ENCODE peak calls at places on chromosomes 6 and 20, in nine cellular contexts. Q is WERI-Rb-1; Y is sigmoid colon; F is MM.1S; T is psoas muscle; R is cardiac muscle cell; L is CD4-positive, alpha-beta memory T cell; G is body of pancreas; N is mammary epithelial cell. K is an unnamed sample.

GRCh38 chr20:64240243-64241015 is 15.1 kb upstream of the PCMTD2 start:
- DNase-seq in Q (no peak), Y (peak; percentile 56), F (no peak), T (no peak), R (no peak), L (no peak), G (no peak), N (no peak), K (no peak)

GRCh38 chr6:154161689-154162088 is 122.6 kb downstream of the OPRM1 start:
- DNase-seq in Q (no peak), Y (no peak), F (peak; percentile 40), T (no peak), R (no peak), L (no peak), G (no peak), N (no peak), K (no peak)

GRCh38 chr20:55561259-55561658 is 444.1 kb downstream of the CBLN4 start:
- DNase-seq in Q (no peak), Y (no peak), F (no peak), T (no peak), R (no peak), L (no peak), G (no peak), N (peak; percentile 79), K (no peak)

GRCh38 chr6:54135665-54136370 is 24.6 kb downstream of the MLIP start:
- DNase-seq in Q (no peak), Y (no peak), F (no peak), T (no peak), R (no peak), L (no peak), G (peak; percentile 48), N (peak; percentile 6), K (no peak)

GRCh38 chr6:5499644-5500306 is 238.5 kb downstream of the FARS2 start:
- DNase-seq in Q (no peak), Y (no peak), F (no peak), T (no peak), R (no peak), L (no peak), G (no peak), N (peak; percentile 62), K (no peak)

GRCh38 chr6:138310294-138310693 is 67.4 kb upstream of the SMIM28 start:
- DNase-seq in Q (no peak), Y (no peak), F (no peak), T (no peak), R (peak; percentile 17), L (no peak), G (no peak), N (no peak), K (no peak)

GRCh38 chr6:67629268-67629667 is 1005.8 kb upstream of the ADGRB3 start:
- DNase-seq in Q (no peak), Y (no peak), F (no peak), T (no peak), R (no peak), L (no peak), G (no peak), N (no peak), K (no peak)

GRCh38 chr6:39484276-39484675 is 161.8 kb upstream of the KCNK16 start:
- DNase-seq in Q (no peak), Y (no peak), F (no peak), T (no peak), R (no peak), L (no peak), G (no peak), N (no peak), K (no peak)

GRCh38 chr6:148835920-148836441 is 89.2 kb downstream of the UST start:
- DNase-seq in Q (no peak), Y (no peak), F (no peak), T (no peak), R (no peak), L (peak; percentile 11), G (no peak), N (no peak), K (no peak)

GRCh38 chr6:137013738-137014602 is 30.8 kb downstream of the IL20RA start:
- DNase-seq in Q (peak; percentile 20), Y (no peak), F (peak; percentile 34), T (no peak), R (peak; percentile 54), L (no peak), G (peak; percentile 33), N (peak; percentile 71), K (no peak)

GRCh38 chr6:127550403-127550802 is 26.6 kb upstream of the C6orf58 start:
- DNase-seq in Q (no peak), Y (no peak), F (no peak), T (no peak), R (no peak), L (no peak), G (no peak), N (peak; percentile 47), K (no peak)

GRCh38 chr6:129215246-129215645 is 332.3 kb downstream of the LAMA2 start:
- DNase-seq in Q (no peak), Y (no peak), F (no peak), T (no peak), R (no peak), L (no peak), G (no peak), N (no peak), K (no peak)

GRCh38 chr6:143247586-143247985 is 186.9 kb downstream of the AIG1 start:
- DNase-seq in Q (no peak), Y (no peak), F (no peak), T (no peak), R (no peak), L (no peak), G (no peak), N (no peak), K (no peak)

GRCh38 chr6:1611572-1612385 is 2.1 kb downstream of the FOXC1 start:
- DNase-seq in Q (no peak), Y (no peak), F (no peak), T (no peak), R (no peak), L (no peak), G (no peak), N (peak; percentile 47), K (peak; percentile 70)

GRCh38 chr6:82840571-82840970 is 225.1 kb downstream of the UBE3D start:
- DNase-seq in Q (no peak), Y (no peak), F (no peak), T (no peak), R (no peak), L (no peak), G (no peak), N (no peak), K (no peak)

GRCh38 chr6:84854801-84855400 is 90.5 kb upstream of the TBX18 start:
- DNase-seq in Q (no peak), Y (no peak), F (no peak), T (no peak), R (no peak), L (no peak), G (no peak), N (no peak), K (no peak)

GRCh38 chr20:43415661-43416430 is 41.9 kb upstream of the SRSF6 start:
- DNase-seq in Q (no peak), Y (no peak), F (no peak), T (no peak), R (no peak), L (no peak), G (no peak), N (no peak), K (no peak)

GRCh38 chr6:137451926-137452325 is 42.3 kb downstream of the OLIG3 start:
- DNase-seq in Q (no peak), Y (no peak), F (no peak), T (no peak), R (no peak), L (no peak), G (no peak), N (no peak), K (no peak)

GRCh38 chr6:154123567-154123966 is 84.5 kb downstream of the OPRM1 start:
- DNase-seq in Q (no peak), Y (no peak), F (no peak), T (no peak), R (no peak), L (no peak), G (no peak), N (no peak), K (no peak)

GRCh38 chr20:36440370-36441026 is 100.8 kb upstream of the MYL9 start:
- DNase-seq in Q (no peak), Y (no peak), F (no peak), T (no peak), R (no peak), L (no peak), G (no peak), N (no peak), K (no peak)

GRCh38 chr20:35311409-35311808 is 19.2 kb upstream of the FAM83C start:
- DNase-seq in Q (no peak), Y (no peak), F (no peak), T (no peak), R (no peak), L (no peak), G (no peak), N (peak; percentile 88), K (peak; percentile 49)

DNA sequence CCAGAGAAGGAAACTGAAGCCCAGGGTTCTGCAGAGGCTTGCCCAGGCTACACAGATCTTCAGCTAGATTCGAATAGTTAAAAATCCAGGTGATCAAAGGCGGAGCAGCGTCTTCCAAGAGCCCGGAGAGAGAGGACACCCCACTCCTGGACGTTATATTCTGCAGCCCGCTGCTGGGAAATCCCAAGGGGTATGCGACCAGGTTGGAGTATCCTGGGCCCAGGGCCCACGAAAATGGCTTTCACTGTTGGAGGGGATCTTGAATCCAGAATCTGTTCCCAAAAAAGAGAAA is 44.9 kb upstream of the HLA-E start:
- DNase-seq in Q (no peak), Y (no peak), F (no peak), T (no peak), R (no peak), L (no peak), G (no peak), N (no peak), K (no peak)
- H3K27me3 ChIP-seq in Q (peaks cover 100% of the 10 kb centered on the region), Y (peaks cover 51% of the 10 kb centered on the region), F (peaks cover 100% of the 10 kb centered on the region), T (peaks cover 15% of the 10 kb centered on the region), R (peaks cover 94% of the 10 kb centered on the region), L (peaks cover 86% of the 10 kb centered on the region), G (no peaks in the 10 kb centered on the region), N (peaks cover 12% of the 10 kb centered on the region), K (no peaks in the 10 kb centered on the region)

DNA sequence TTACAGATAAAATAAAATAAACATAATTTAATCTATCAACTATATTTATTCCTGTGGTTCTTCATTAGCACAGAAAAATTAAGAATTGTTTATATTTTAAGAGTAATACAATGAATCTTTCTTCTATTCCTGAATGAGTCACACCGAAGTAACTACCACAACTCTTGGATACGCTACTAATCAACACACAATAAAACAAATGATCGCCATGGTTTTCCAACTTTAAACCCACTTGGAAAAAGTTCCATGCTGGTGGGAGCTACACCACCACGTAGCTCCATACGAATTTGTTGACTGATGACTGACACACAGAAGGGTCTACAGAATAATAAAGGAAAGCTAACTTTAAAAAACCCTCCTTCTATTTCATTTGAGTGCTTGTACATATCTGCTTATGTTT is 135.8 kb upstream of the NEDD9 start:
- DNase-seq in Q (no peak), Y (no peak), F (no peak), T (no peak), R (no peak), L (no peak), G (no peak), N (peak; percentile 50), K (no peak)
- H3K27ac ChIP-seq in Q (no peak overlapping the region), Y (peak overlapping the region; percentile 62), F (no peak overlapping the region), T (peak overlapping the region; percentile 59), R (no peak overlapping the region), L (no peak overlapping the region), G (peak overlapping the region; percentile 49), N (peak overlapping the region; percentile 72), K (no peak overlapping the region)

GRCh38 chr6:36285797-36286196 is 15.9 kb downstream of the PNPLA1 start:
- DNase-seq in Q (no peak), Y (no peak), F (no peak), T (no peak), R (no peak), L (no peak), G (no peak), N (no peak), K (no peak)
- H3K27me3 ChIP-seq in Q (no peaks in the 10 kb centered on the region), Y (peaks cover 16% of the 10 kb centered on the region), F (no peaks in the 10 kb centered on the region), T (peaks cover 8% of the 10 kb centered on the region), R (peaks cover 41% of the 10 kb centered on the region), L (peaks cover 17% of the 10 kb centered on the region), G (no peaks in the 10 kb centered on the region), N (peaks cover 4% of the 10 kb centered on the region), K (no peaks in the 10 kb centered on the region)

GRCh38 chr6:11778648-11779307 is at the start of gene ADTRP:
- DNase-seq in Q (peak; percentile 51), Y (no peak), F (no peak), T (no peak), R (no peak), L (no peak), G (peak; percentile 37), N (no peak), K (no peak)
- H3K27ac ChIP-seq in Q (no peak within 1 kb of the TSS), Y (no peak within 1 kb of the TSS), F (no peak within 1 kb of the TSS), T (no peak within 1 kb of the TSS), R (no peak within 1 kb of the TSS), L (no peak within 1 kb of the TSS), G (no peak within 1 kb of the TSS), N (no peak within 1 kb of the TSS), K (no peak within 1 kb of the TSS)

K was measured in H9.